ENCODE peak calls at places on chromosomes 6 and 20, in nine cellular contexts. U is uterus; G is psoas muscle; P is PC-3; L is mucosa of descending colon; D is CD8-positive, alpha-beta memory T cell; S is fibroblast of lung; A is right atrium auricular region; Y is AG04450. M is an unnamed sample.

GRCh38 chr6:159249752-159250151 is 80.6 kb downstream of the FNDC1 start:
- DNase-seq in L (no peak), S (peak), A (no peak), G (no peak), Y (no peak), D (no peak), U (no peak), P (no peak), M (no peak)

GRCh38 chr6:69416739-69417138 is 380.1 kb downstream of the LMBRD1 start:
- DNase-seq in S (peak), A (no peak), L (no peak), D (no peak), G (no peak), Y (no peak), U (no peak), P (peak), M (no peak)

GRCh38 chr20:49100934-49101333 is 54.8 kb downstream of the CSE1L start:
- DNase-seq in Y (no peak), U (no peak), P (no peak), A (no peak), S (no peak), D (no peak), L (no peak), G (no peak), M (no peak)

GRCh38 chr6:139257821-139258398 is 33.9 kb downstream of the TXLNB start:
- DNase-seq in P (no peak), A (no peak), L (no peak), U (no peak), Y (no peak), S (no peak), D (no peak), G (no peak), M (no peak)

GRCh38 chr20:19495905-19496703 is 262.0 kb upstream of the RIN2 start:
- DNase-seq in A (no peak), L (no peak), D (no peak), P (no peak), S (peak), U (no peak), Y (no peak), G (peak), M (no peak)

GRCh38 chr6:32108094-32108627 is 977 bp downstream of the TNXB start:
- DNase-seq in G (peak), D (no peak), S (no peak), A (peak), P (peak), L (peak), U (peak), Y (no peak), M (no peak)

GRCh38 chr6:159074120-159074684 is 29.4 kb upstream of the TAGAP start:
- DNase-seq in U (no peak), L (no peak), A (no peak), S (peak), D (no peak), P (peak), Y (no peak), G (no peak), M (peak)

GRCh38 chr6:33023536-33023935 is 14.1 kb upstream of the HLA-DOA start:
- DNase-seq in G (no peak), Y (no peak), S (no peak), P (no peak), L (no peak), D (no peak), A (no peak), U (no peak), M (no peak)

GRCh38 chr6:75750925-75751324 is 1.9 kb downstream of the MYO6 start:
- DNase-seq in S (no peak), G (no peak), P (no peak), D (no peak), U (no peak), A (no peak), L (no peak), Y (no peak), M (no peak)
- H3K4me3 ChIP-seq in S (no peak), G (no peak), P (peak), D (no peak), U (no peak), A (no peak), L (no peak), Y (no peak), M (no peak)

GRCh38 chr20:47206962-47207641 is 149.4 kb downstream of the ZMYND8 start:
- DNase-seq in L (no peak), D (no peak), U (no peak), P (no peak), S (no peak), G (no peak), Y (no peak), A (no peak), M (no peak)

GRCh38 chr20:47205577-47206123 is 150.8 kb downstream of the ZMYND8 start:
- DNase-seq in U (no peak), D (peak), S (peak), A (peak), P (peak), G (peak), Y (peak), L (peak), M (peak)

GRCh38 chr20:47202765-47203667 is 153.5 kb downstream of the ZMYND8 start:
- DNase-seq in S (no peak), U (no peak), A (no peak), G (no peak), D (no peak), L (no peak), P (peak), Y (no peak), M (no peak)

GRCh38 chr20:47204746-47205122 is 151.8 kb downstream of the ZMYND8 start:
- DNase-seq in Y (no peak), A (no peak), D (no peak), G (no peak), L (no peak), S (no peak), P (no peak), U (no peak), M (no peak)

DNA sequence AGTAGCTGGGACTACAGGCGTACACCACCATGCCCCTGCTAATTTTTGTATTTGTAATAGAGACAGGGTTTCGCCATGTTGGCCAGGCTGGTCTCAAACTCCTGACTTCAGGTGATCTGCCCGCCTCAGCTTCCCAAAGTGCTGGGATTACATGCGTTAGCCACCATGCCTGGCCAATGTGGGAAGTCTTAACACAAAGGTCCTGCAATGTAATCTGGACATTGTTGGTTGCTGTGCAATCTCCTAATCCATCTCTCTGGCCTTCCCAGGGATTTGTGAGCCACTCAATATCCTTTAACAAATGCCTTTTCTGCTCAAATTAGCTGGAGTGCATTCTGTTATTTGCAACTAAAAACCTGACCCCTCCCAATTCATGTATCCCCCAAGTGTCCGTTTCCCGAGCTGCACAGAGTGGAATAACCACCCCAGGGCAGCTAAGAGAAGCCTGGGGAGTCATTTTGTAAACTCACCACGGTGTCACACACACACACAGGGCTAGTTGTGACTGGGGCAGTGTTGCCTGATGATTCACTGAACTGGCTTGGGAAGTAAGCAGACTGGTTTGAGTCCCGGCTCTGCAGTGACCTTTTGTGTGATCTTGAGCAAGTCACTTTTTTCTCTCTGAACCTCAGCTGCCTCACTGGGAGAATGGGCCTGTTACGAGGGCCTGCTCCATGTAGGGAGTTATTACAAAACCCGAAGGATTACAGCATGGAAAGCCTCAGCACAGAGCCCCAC is 152.3 kb downstream of the ZMYND8 start:
- DNase-seq in A (no peak), P (peak), D (no peak), G (no peak), U (no peak), L (no peak), Y (no peak), S (peak), M (peak)
- H3K4me3 ChIP-seq in A (no peak), P (peak), D (no peak), G (no peak), U (no peak), L (no peak), Y (no peak), S (no peak), M (no peak)

DNA sequence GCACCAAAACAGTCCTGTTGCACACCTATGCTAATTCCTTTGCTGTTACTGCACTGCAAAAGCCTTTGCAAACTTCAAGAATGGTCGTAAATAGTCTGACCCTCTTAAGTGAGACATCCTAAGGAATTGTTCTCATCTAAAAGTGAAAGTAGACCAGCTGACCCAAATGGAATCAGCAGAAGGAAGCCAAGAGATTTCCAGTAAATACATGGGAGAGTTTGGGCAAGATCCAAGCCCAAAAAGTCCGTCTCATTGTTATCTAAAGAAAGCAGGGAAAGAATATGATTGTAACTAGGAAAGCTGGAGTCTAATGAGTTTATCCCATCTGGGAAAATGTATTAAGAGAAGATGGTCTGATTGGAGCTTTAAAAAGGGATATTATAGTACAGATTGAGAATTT is 43.0 kb upstream of the HIVEP1 start:
- DNase-seq in G (no peak), U (no peak), L (no peak), D (no peak), A (no peak), Y (peak), P (no peak), S (peak), M (no peak)
- H3K4me3 ChIP-seq in G (no peak), U (no peak), L (no peak), D (no peak), A (peak), Y (no peak), P (no peak), S (no peak), M (no peak)

GRCh38 chr6:106369739-106370138 is 9.2 kb downstream of the CRYBG1 start:
- DNase-seq in G (no peak), S (no peak), P (no peak), Y (no peak), A (no peak), D (no peak), L (no peak), U (no peak), M (no peak)

GRCh38 chr6:106377061-106377540 is 16.6 kb downstream of the CRYBG1 start:
- DNase-seq in L (no peak), Y (no peak), S (peak), U (no peak), G (no peak), P (peak), D (no peak), A (no peak), M (no peak)

GRCh38 chr6:106373502-106374239 is 13.2 kb downstream of the CRYBG1 start:
- DNase-seq in S (no peak), P (no peak), D (no peak), G (no peak), U (no peak), A (no peak), Y (no peak), L (no peak), M (no peak)

GRCh38 chr6:106370639-106371038 is 10.1 kb downstream of the CRYBG1 start:
- DNase-seq in A (no peak), Y (no peak), U (no peak), P (peak), S (no peak), D (no peak), L (no peak), G (no peak), M (no peak)

GRCh38 chr6:106372838-106373501 is 12.5 kb downstream of the CRYBG1 start:
- DNase-seq in A (no peak), G (no peak), S (no peak), D (no peak), P (no peak), L (no peak), U (no peak), Y (no peak), M (no peak)
- H3K4me3 ChIP-seq in A (no peak), G (no peak), S (no peak), D (no peak), P (no peak), L (no peak), U (no peak), Y (no peak), M (no peak)

GRCh38 chr20:9514072-9514460 is 324 bp upstream of the LAMP5 start:
- DNase-seq in D (no peak), S (no peak), Y (no peak), U (no peak), A (no peak), L (no peak), P (no peak), G (no peak), M (no peak)

GRCh38 chr20:9516658-9516987 is 2.2 kb downstream of the LAMP5 start:
- DNase-seq in Y (no peak), A (no peak), G (no peak), U (no peak), D (no peak), S (no peak), L (no peak), P (no peak), M (no peak)

GRCh38 chr20:9515761-9516657 is 1.6 kb downstream of the LAMP5 start:
- DNase-seq in S (peak), Y (no peak), L (no peak), G (no peak), A (no peak), D (no peak), P (peak), U (no peak), M (no peak)

GRCh38 chr20:9514461-9515210 is at the start of gene LAMP5:
- DNase-seq in D (no peak), P (peak), L (no peak), U (no peak), A (no peak), Y (no peak), G (no peak), S (peak), M (no peak)

GRCh38 chr20:9515211-9515580 is 806 bp downstream of the LAMP5 start:
- DNase-seq in A (no peak), S (no peak), P (no peak), L (no peak), U (no peak), G (no peak), D (no peak), Y (no peak), M (no peak)
- H3K4me3 ChIP-seq in A (peak), S (no peak), P (peak), L (no peak), U (no peak), G (no peak), D (no peak), Y (no peak), M (no peak)

GRCh38 chr6:82362144-82362543 is 1.5 kb upstream of the TPBG start:
- DNase-seq in G (no peak), D (no peak), A (no peak), Y (no peak), L (no peak), U (no peak), S (no peak), P (no peak), M (no peak)
- H3K4me3 ChIP-seq in G (no peak), D (no peak), A (no peak), Y (peak), L (no peak), U (no peak), S (no peak), P (peak), M (no peak)

GRCh38 chr6:1620504-1621327 is 11.0 kb downstream of the FOXC1 start:
- DNase-seq in P (no peak), S (no peak), G (no peak), A (no peak), L (no peak), Y (no peak), U (no peak), D (no peak), M (peak)
- H3K4me3 ChIP-seq in P (no peak), S (no peak), G (peak), A (no peak), L (no peak), Y (no peak), U (no peak), D (no peak), M (no peak)